ENCODE peak calls at places on chromosomes 3 and 15, in six cellular contexts. One of them, this sample, is unnamed.
A peak's percentile ranks its signal among the peaks of the same experiment; 100 is the strongest.

GRCh38 chr3:32381922-32382321 is 9.7 kb upstream of the CMTM7 start:
- DNase-seq in stomach: no peak
- DNase-seq in brain microvascular endothelial cell: no peak
- DNase-seq in cardiac muscle cell: no peak
- DNase-seq in bronchial epithelial cell: no peak
- DNase-seq in thoracic aorta: no peak
- DNase-seq in this sample: no peak

GRCh38 chr3:125556314-125556713 is 36.3 kb upstream of the SNX4 start:
- DNase-seq in stomach: no peak
- DNase-seq in brain microvascular endothelial cell: peak; percentile 62
- DNase-seq in cardiac muscle cell: no peak
- DNase-seq in bronchial epithelial cell: no peak
- DNase-seq in thoracic aorta: no peak
- DNase-seq in this sample: no peak

GRCh38 chr3:102630531-102630930 is 195.7 kb downstream of the ZPLD1 start:
- DNase-seq in stomach: no peak
- DNase-seq in brain microvascular endothelial cell: no peak
- DNase-seq in cardiac muscle cell: no peak
- DNase-seq in bronchial epithelial cell: no peak
- DNase-seq in thoracic aorta: no peak
- DNase-seq in this sample: no peak

GRCh38 chr15:69798481-69799315 is 299.0 kb downstream of the TLE3 start:
- DNase-seq in stomach: peak; percentile 15
- DNase-seq in brain microvascular endothelial cell: peak; percentile 33
- DNase-seq in cardiac muscle cell: no peak
- DNase-seq in bronchial epithelial cell: no peak
- DNase-seq in thoracic aorta: no peak
- DNase-seq in this sample: no peak

GRCh38 chr3:184325715-184326114 is 11.3 kb downstream of the EIF4G1 start:
- DNase-seq in stomach: no peak
- DNase-seq in brain microvascular endothelial cell: no peak
- DNase-seq in cardiac muscle cell: no peak
- DNase-seq in bronchial epithelial cell: peak; percentile 67
- DNase-seq in thoracic aorta: no peak
- DNase-seq in this sample: no peak

GRCh38 chr15:49901867-49902775 is 216.9 kb downstream of the ATP8B4 start:
- DNase-seq in stomach: no peak
- DNase-seq in brain microvascular endothelial cell: peak; percentile 34
- DNase-seq in cardiac muscle cell: no peak
- DNase-seq in bronchial epithelial cell: peak; percentile 23
- DNase-seq in thoracic aorta: no peak
- DNase-seq in this sample: no peak

GRCh38 chr3:12465826-12466225 is 18.5 kb upstream of the TSEN2 start:
- DNase-seq in stomach: no peak
- DNase-seq in brain microvascular endothelial cell: no peak
- DNase-seq in cardiac muscle cell: no peak
- DNase-seq in bronchial epithelial cell: no peak
- DNase-seq in thoracic aorta: no peak
- DNase-seq in this sample: no peak

GRCh38 chr15:25501828-25502446 is 63.1 kb upstream of the UBE3A start:
- DNase-seq in stomach: no peak
- DNase-seq in brain microvascular endothelial cell: peak; percentile 12
- DNase-seq in cardiac muscle cell: peak; percentile 57
- DNase-seq in bronchial epithelial cell: peak; percentile 45
- DNase-seq in thoracic aorta: no peak
- DNase-seq in this sample: no peak

GRCh38 chr15:28264166-28264565 is 57.8 kb downstream of the HERC2 start:
- DNase-seq in stomach: no peak
- DNase-seq in brain microvascular endothelial cell: no peak
- DNase-seq in cardiac muscle cell: no peak
- DNase-seq in bronchial epithelial cell: no peak
- DNase-seq in thoracic aorta: no peak
- DNase-seq in this sample: no peak

GRCh38 chr3:185361920-185362319 is 1.0 kb upstream of the MAP3K13 start:
- DNase-seq in stomach: no peak
- DNase-seq in brain microvascular endothelial cell: no peak
- DNase-seq in cardiac muscle cell: no peak
- DNase-seq in bronchial epithelial cell: peak; percentile 48
- DNase-seq in thoracic aorta: no peak
- DNase-seq in this sample: no peak

GRCh38 chr15:75314552-75315290 is 21.1 kb upstream of the COMMD4 start:
- DNase-seq in stomach: no peak
- DNase-seq in brain microvascular endothelial cell: no peak
- DNase-seq in cardiac muscle cell: no peak
- DNase-seq in bronchial epithelial cell: no peak
- DNase-seq in thoracic aorta: no peak
- DNase-seq in this sample: no peak

GRCh38 chr15:85583404-85584390 is 203.3 kb downstream of the AKAP13 start:
- DNase-seq in stomach: peak; percentile 66
- DNase-seq in brain microvascular endothelial cell: no peak
- DNase-seq in cardiac muscle cell: no peak
- DNase-seq in bronchial epithelial cell: peak; percentile 89
- DNase-seq in thoracic aorta: no peak
- DNase-seq in this sample: peak; percentile 45

GRCh38 chr3:124829819-124830554 is 57.2 kb downstream of the ITGB5 start:
- DNase-seq in stomach: no peak
- DNase-seq in brain microvascular endothelial cell: no peak
- DNase-seq in cardiac muscle cell: no peak
- DNase-seq in bronchial epithelial cell: no peak
- DNase-seq in thoracic aorta: no peak
- DNase-seq in this sample: no peak

GRCh38 chr15:67065531-67066005 is at the start of gene SMAD3:
- DNase-seq in stomach: peak; percentile 92
- DNase-seq in brain microvascular endothelial cell: peak; percentile 92
- DNase-seq in cardiac muscle cell: peak; percentile 93
- DNase-seq in bronchial epithelial cell: peak; percentile 77
- DNase-seq in thoracic aorta: peak; percentile 60
- DNase-seq in this sample: peak; percentile 95

GRCh38 chr3:17011774-17012338 is 127.1 kb downstream of the PLCL2 start:
- DNase-seq in stomach: no peak
- DNase-seq in brain microvascular endothelial cell: no peak
- DNase-seq in cardiac muscle cell: no peak
- DNase-seq in bronchial epithelial cell: peak; percentile 21
- DNase-seq in thoracic aorta: no peak
- DNase-seq in this sample: no peak

GRCh38 chr15:58463815-58464697 is 32.3 kb downstream of the LIPC start:
- DNase-seq in stomach: no peak
- DNase-seq in brain microvascular endothelial cell: no peak
- DNase-seq in cardiac muscle cell: no peak
- DNase-seq in bronchial epithelial cell: peak; percentile 44
- DNase-seq in thoracic aorta: no peak
- DNase-seq in this sample: no peak

GRCh38 chr15:42233107-42233506 is 25.0 kb upstream of the VPS39 start:
- DNase-seq in stomach: no peak
- DNase-seq in brain microvascular endothelial cell: no peak
- DNase-seq in cardiac muscle cell: no peak
- DNase-seq in bronchial epithelial cell: no peak
- DNase-seq in thoracic aorta: no peak
- DNase-seq in this sample: no peak

GRCh38 chr3:29324180-29324651 is 43.3 kb downstream of the RBMS3 start:
- DNase-seq in stomach: peak; percentile 27
- DNase-seq in brain microvascular endothelial cell: peak; percentile 90
- DNase-seq in cardiac muscle cell: no peak
- DNase-seq in bronchial epithelial cell: peak; percentile 86
- DNase-seq in thoracic aorta: peak; percentile 68
- DNase-seq in this sample: peak; percentile 7

GRCh38 chr3:183038221-183038620 is 57.9 kb upstream of the DCUN1D1 start:
- DNase-seq in stomach: no peak
- DNase-seq in brain microvascular endothelial cell: no peak
- DNase-seq in cardiac muscle cell: no peak
- DNase-seq in bronchial epithelial cell: no peak
- DNase-seq in thoracic aorta: no peak
- DNase-seq in this sample: no peak

GRCh38 chr3:16608816-16609215 is 3.6 kb upstream of the DAZL start:
- DNase-seq in stomach: no peak
- DNase-seq in brain microvascular endothelial cell: no peak
- DNase-seq in cardiac muscle cell: no peak
- DNase-seq in bronchial epithelial cell: no peak
- DNase-seq in thoracic aorta: no peak
- DNase-seq in this sample: no peak

GRCh38 chr15:47431501-47431900 is 285.8 kb upstream of the SEMA6D start:
- DNase-seq in stomach: no peak
- DNase-seq in brain microvascular endothelial cell: peak; percentile 98
- DNase-seq in cardiac muscle cell: no peak
- DNase-seq in bronchial epithelial cell: no peak
- DNase-seq in thoracic aorta: no peak
- DNase-seq in this sample: no peak

GRCh38 chr3:113894927-113895326 is 52.9 kb upstream of the ZDHHC23 start:
- DNase-seq in stomach: no peak
- DNase-seq in brain microvascular endothelial cell: no peak
- DNase-seq in cardiac muscle cell: no peak
- DNase-seq in bronchial epithelial cell: no peak
- DNase-seq in thoracic aorta: no peak
- DNase-seq in this sample: no peak

GRCh38 chr15:37094542-37095196 is 5.7 kb downstream of the MEIS2 start:
- DNase-seq in stomach: no peak
- DNase-seq in brain microvascular endothelial cell: no peak
- DNase-seq in cardiac muscle cell: no peak
- DNase-seq in bronchial epithelial cell: no peak
- DNase-seq in thoracic aorta: no peak
- DNase-seq in this sample: no peak

GRCh38 chr3:194485876-194486539 is 794 bp downstream of the ATP13A3 start:
- DNase-seq in stomach: peak; percentile 33
- DNase-seq in brain microvascular endothelial cell: no peak
- DNase-seq in cardiac muscle cell: peak; percentile 24
- DNase-seq in bronchial epithelial cell: no peak
- DNase-seq in thoracic aorta: no peak
- DNase-seq in this sample: peak; percentile 49

GRCh38 chr3:159669024-159669476 is 319.6 kb upstream of the IL12A start:
- DNase-seq in stomach: no peak
- DNase-seq in brain microvascular endothelial cell: peak; percentile 14
- DNase-seq in cardiac muscle cell: no peak
- DNase-seq in bronchial epithelial cell: peak; percentile 33
- DNase-seq in thoracic aorta: no peak
- DNase-seq in this sample: no peak

GRCh38 chr3:198112031-198112430 is 152.0 kb downstream of the LMLN start:
- DNase-seq in stomach: no peak
- DNase-seq in brain microvascular endothelial cell: peak; percentile 68
- DNase-seq in cardiac muscle cell: no peak
- DNase-seq in bronchial epithelial cell: no peak
- DNase-seq in thoracic aorta: no peak
- DNase-seq in this sample: no peak

GRCh38 chr3:8653800-8654408 is 9.3 kb upstream of the SSUH2 start:
- DNase-seq in stomach: no peak
- DNase-seq in brain microvascular endothelial cell: no peak
- DNase-seq in cardiac muscle cell: no peak
- DNase-seq in bronchial epithelial cell: no peak
- DNase-seq in thoracic aorta: no peak
- DNase-seq in this sample: no peak
- TF ChIP-seq CTCF in stomach: no peak
- TF ChIP-seq CTCF in brain microvascular endothelial cell: no peak
- TF ChIP-seq CTCF in cardiac muscle cell: no peak
- TF ChIP-seq CTCF in bronchial epithelial cell: no peak
- TF ChIP-seq CTCF in thoracic aorta: no peak
- TF ChIP-seq CTCF in this sample: no peak

GRCh38 chr3:128845119-128845518 is 34.3 kb upstream of the ACAD9 start:
- DNase-seq in stomach: no peak
- DNase-seq in brain microvascular endothelial cell: no peak
- DNase-seq in cardiac muscle cell: peak; percentile 17
- DNase-seq in bronchial epithelial cell: no peak
- DNase-seq in thoracic aorta: no peak
- DNase-seq in this sample: no peak
- TF ChIP-seq CTCF in stomach: no peak
- TF ChIP-seq CTCF in brain microvascular endothelial cell: peak; percentile 50
- TF ChIP-seq CTCF in cardiac muscle cell: peak; percentile 28
- TF ChIP-seq CTCF in bronchial epithelial cell: no peak
- TF ChIP-seq CTCF in thoracic aorta: no peak
- TF ChIP-seq CTCF in this sample: no peak

DNA sequence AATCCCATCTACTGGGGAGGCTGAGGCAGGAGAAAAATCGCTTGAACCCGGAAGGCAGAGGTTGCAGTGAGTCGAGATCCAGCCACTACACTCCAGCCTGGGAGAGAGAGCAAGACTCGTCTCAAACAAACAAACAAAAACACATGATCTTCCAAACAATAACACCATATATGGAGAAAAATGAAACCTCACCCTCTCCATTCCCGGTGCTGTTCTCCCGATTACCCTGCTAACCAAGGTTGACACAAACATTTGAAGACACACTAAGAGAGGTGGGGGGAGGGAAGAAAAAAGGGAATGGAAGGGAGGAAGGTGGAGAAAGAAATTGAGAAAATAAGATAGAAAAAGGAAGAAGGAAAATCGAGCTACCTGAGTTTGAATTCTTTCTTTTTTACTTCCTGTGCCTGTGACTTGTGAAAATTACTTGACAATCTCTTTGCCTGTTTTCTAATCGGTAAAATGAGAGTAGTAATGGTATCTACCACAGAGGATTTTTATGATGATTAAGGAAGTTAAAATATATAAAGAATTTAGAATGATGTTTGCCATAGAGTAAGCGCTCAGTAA is 1.1 kb upstream of the PLSCR2 start:
- DNase-seq in stomach: no peak
- DNase-seq in brain microvascular endothelial cell: no peak
- DNase-seq in cardiac muscle cell: no peak
- DNase-seq in bronchial epithelial cell: no peak
- DNase-seq in thoracic aorta: no peak
- DNase-seq in this sample: peak; percentile 16
- TF ChIP-seq CTCF in stomach: no peak
- TF ChIP-seq CTCF in brain microvascular endothelial cell: no peak
- TF ChIP-seq CTCF in cardiac muscle cell: no peak
- TF ChIP-seq CTCF in bronchial epithelial cell: no peak
- TF ChIP-seq CTCF in thoracic aorta: no peak
- TF ChIP-seq CTCF in this sample: no peak

GRCh38 chr3:54889731-54890130 is 38.1 kb downstream of the LRTM1 start:
- DNase-seq in stomach: no peak
- DNase-seq in brain microvascular endothelial cell: no peak
- DNase-seq in cardiac muscle cell: no peak
- DNase-seq in bronchial epithelial cell: no peak
- DNase-seq in thoracic aorta: no peak
- DNase-seq in this sample: no peak

GRCh38 chr3:54888873-54889272 is 39.0 kb downstream of the LRTM1 start:
- DNase-seq in stomach: no peak
- DNase-seq in brain microvascular endothelial cell: no peak
- DNase-seq in cardiac muscle cell: no peak
- DNase-seq in bronchial epithelial cell: peak; percentile 6
- DNase-seq in thoracic aorta: no peak
- DNase-seq in this sample: no peak

GRCh38 chr3:54892168-54892567 is 35.7 kb downstream of the LRTM1 start:
- DNase-seq in stomach: no peak
- DNase-seq in brain microvascular endothelial cell: no peak
- DNase-seq in cardiac muscle cell: no peak
- DNase-seq in bronchial epithelial cell: no peak
- DNase-seq in thoracic aorta: no peak
- DNase-seq in this sample: no peak

GRCh38 chr3:54888162-54888561 is 39.7 kb downstream of the LRTM1 start:
- DNase-seq in stomach: no peak
- DNase-seq in brain microvascular endothelial cell: no peak
- DNase-seq in cardiac muscle cell: no peak
- DNase-seq in bronchial epithelial cell: no peak
- DNase-seq in thoracic aorta: no peak
- DNase-seq in this sample: no peak

DNA sequence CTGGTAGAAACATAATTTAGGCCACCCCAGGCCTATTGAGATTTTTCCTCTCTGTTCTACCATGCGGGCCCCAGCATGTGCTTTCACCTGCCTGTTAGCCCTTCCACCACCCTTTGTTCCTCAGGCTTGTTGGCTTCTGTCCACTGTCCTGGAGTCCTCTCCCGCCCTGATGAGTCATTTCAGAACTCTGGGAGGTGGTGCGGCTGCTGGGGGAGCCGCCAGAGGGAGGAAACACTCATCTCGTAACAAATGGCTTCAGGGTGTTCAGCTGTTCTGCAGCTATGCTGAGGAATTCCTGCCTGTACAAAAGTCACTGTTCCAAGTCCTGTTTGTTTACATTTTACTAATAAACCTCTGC is 36.3 kb downstream of the LRTM1 start:
- DNase-seq in stomach: peak; percentile 64
- DNase-seq in brain microvascular endothelial cell: peak; percentile 83
- DNase-seq in cardiac muscle cell: peak; percentile 46
- DNase-seq in bronchial epithelial cell: peak; percentile 96
- DNase-seq in thoracic aorta: peak; percentile 19
- DNase-seq in this sample: peak; percentile 80
- TF ChIP-seq CTCF in stomach: peak; percentile 44
- TF ChIP-seq CTCF in brain microvascular endothelial cell: peak; percentile 79
- TF ChIP-seq CTCF in cardiac muscle cell: peak; percentile 64
- TF ChIP-seq CTCF in bronchial epithelial cell: peak; percentile 58
- TF ChIP-seq CTCF in thoracic aorta: no peak
- TF ChIP-seq CTCF in this sample: peak; percentile 28

This sample was measured in mucosa of descending colon.